ENCODE peak calls at places on chromosomes 6 and 20, in eight cellular contexts. One of them, this sample, is unnamed.

GRCh38 chr20:13333793-13334192 is 112.7 kb downstream of the ISM1 start:
- DNase-seq in NCI-H748 treated with DMSO at 0.1 percent for 48 hours: peak; percentile 81
- DNase-seq in stimulated activated naive CD8-positive, alpha-beta T cell treated with anti-CD3 and anti-CD28 coated beads, Interleukin-15, amount 100 ng/mL, for 72 hours: no peak
- DNase-seq in activated CD8-positive, alpha-beta memory T cell treated with anti-CD3 and anti-CD28 coated beads, Interleukin-2, amount 50 U/mL, for 48 hours: no peak
- DNase-seq in posterior cingulate gyrus: no peak
- DNase-seq in fibroblast of pulmonary artery: peak; percentile 26
- DNase-seq in endothelial cell: no peak
- DNase-seq in activated naive CD4-positive, alpha-beta T cell treated with anti-CD3 and anti-CD28 coated beads, Interleukin-2, amount 10 ng/mL, durations not matched to agents 7 days and 5 days: no peak
- DNase-seq in this sample: no peak

GRCh38 chr6:20744911-20745557 is 210.8 kb downstream of the CDKAL1 start:
- DNase-seq in NCI-H748 treated with DMSO at 0.1 percent for 48 hours: peak; percentile 28
- DNase-seq in stimulated activated naive CD8-positive, alpha-beta T cell treated with anti-CD3 and anti-CD28 coated beads, Interleukin-15, amount 100 ng/mL, for 72 hours: no peak
- DNase-seq in activated CD8-positive, alpha-beta memory T cell treated with anti-CD3 and anti-CD28 coated beads, Interleukin-2, amount 50 U/mL, for 48 hours: no peak
- DNase-seq in posterior cingulate gyrus: no peak
- DNase-seq in fibroblast of pulmonary artery: no peak
- DNase-seq in endothelial cell: no peak
- DNase-seq in activated naive CD4-positive, alpha-beta T cell treated with anti-CD3 and anti-CD28 coated beads, Interleukin-2, amount 10 ng/mL, durations not matched to agents 7 days and 5 days: no peak
- DNase-seq in this sample: no peak

GRCh38 chr6:22784611-22785010 is 215.2 kb downstream of the HDGFL1 start:
- DNase-seq in NCI-H748 treated with DMSO at 0.1 percent for 48 hours: no peak
- DNase-seq in stimulated activated naive CD8-positive, alpha-beta T cell treated with anti-CD3 and anti-CD28 coated beads, Interleukin-15, amount 100 ng/mL, for 72 hours: no peak
- DNase-seq in activated CD8-positive, alpha-beta memory T cell treated with anti-CD3 and anti-CD28 coated beads, Interleukin-2, amount 50 U/mL, for 48 hours: no peak
- DNase-seq in posterior cingulate gyrus: peak; percentile 85
- DNase-seq in fibroblast of pulmonary artery: peak; percentile 44
- DNase-seq in endothelial cell: no peak
- DNase-seq in activated naive CD4-positive, alpha-beta T cell treated with anti-CD3 and anti-CD28 coated beads, Interleukin-2, amount 10 ng/mL, durations not matched to agents 7 days and 5 days: no peak
- DNase-seq in this sample: no peak

GRCh38 chr6:27297857-27298730 is 14.0 kb downstream of the POM121L2 start:
- DNase-seq in NCI-H748 treated with DMSO at 0.1 percent for 48 hours: peak; percentile 63
- DNase-seq in stimulated activated naive CD8-positive, alpha-beta T cell treated with anti-CD3 and anti-CD28 coated beads, Interleukin-15, amount 100 ng/mL, for 72 hours: no peak
- DNase-seq in activated CD8-positive, alpha-beta memory T cell treated with anti-CD3 and anti-CD28 coated beads, Interleukin-2, amount 50 U/mL, for 48 hours: peak; percentile 71
- DNase-seq in posterior cingulate gyrus: no peak
- DNase-seq in fibroblast of pulmonary artery: peak; percentile 55
- DNase-seq in endothelial cell: peak; percentile 66
- DNase-seq in activated naive CD4-positive, alpha-beta T cell treated with anti-CD3 and anti-CD28 coated beads, Interleukin-2, amount 10 ng/mL, durations not matched to agents 7 days and 5 days: no peak
- DNase-seq in this sample: no peak

GRCh38 chr6:90175627-90176538 is 120.8 kb downstream of the BACH2 start:
- DNase-seq in NCI-H748 treated with DMSO at 0.1 percent for 48 hours: no peak
- DNase-seq in stimulated activated naive CD8-positive, alpha-beta T cell treated with anti-CD3 and anti-CD28 coated beads, Interleukin-15, amount 100 ng/mL, for 72 hours: peak; percentile 55
- DNase-seq in activated CD8-positive, alpha-beta memory T cell treated with anti-CD3 and anti-CD28 coated beads, Interleukin-2, amount 50 U/mL, for 48 hours: peak; percentile 81
- DNase-seq in posterior cingulate gyrus: no peak
- DNase-seq in fibroblast of pulmonary artery: no peak
- DNase-seq in endothelial cell: no peak
- DNase-seq in activated naive CD4-positive, alpha-beta T cell treated with anti-CD3 and anti-CD28 coated beads, Interleukin-2, amount 10 ng/mL, durations not matched to agents 7 days and 5 days: peak; percentile 59
- DNase-seq in this sample: no peak

GRCh38 chr20:43843965-43844660 is 70.5 kb upstream of the TOX2 start:
- DNase-seq in NCI-H748 treated with DMSO at 0.1 percent for 48 hours: no peak
- DNase-seq in stimulated activated naive CD8-positive, alpha-beta T cell treated with anti-CD3 and anti-CD28 coated beads, Interleukin-15, amount 100 ng/mL, for 72 hours: no peak
- DNase-seq in activated CD8-positive, alpha-beta memory T cell treated with anti-CD3 and anti-CD28 coated beads, Interleukin-2, amount 50 U/mL, for 48 hours: peak; percentile 42
- DNase-seq in posterior cingulate gyrus: no peak
- DNase-seq in fibroblast of pulmonary artery: no peak
- DNase-seq in endothelial cell: no peak
- DNase-seq in activated naive CD4-positive, alpha-beta T cell treated with anti-CD3 and anti-CD28 coated beads, Interleukin-2, amount 10 ng/mL, durations not matched to agents 7 days and 5 days: no peak
- DNase-seq in this sample: no peak

GRCh38 chr6:16739329-16739801 is 21.9 kb downstream of the ATXN1 start:
- DNase-seq in NCI-H748 treated with DMSO at 0.1 percent for 48 hours: no peak
- DNase-seq in stimulated activated naive CD8-positive, alpha-beta T cell treated with anti-CD3 and anti-CD28 coated beads, Interleukin-15, amount 100 ng/mL, for 72 hours: no peak
- DNase-seq in activated CD8-positive, alpha-beta memory T cell treated with anti-CD3 and anti-CD28 coated beads, Interleukin-2, amount 50 U/mL, for 48 hours: no peak
- DNase-seq in posterior cingulate gyrus: no peak
- DNase-seq in fibroblast of pulmonary artery: no peak
- DNase-seq in endothelial cell: no peak
- DNase-seq in activated naive CD4-positive, alpha-beta T cell treated with anti-CD3 and anti-CD28 coated beads, Interleukin-2, amount 10 ng/mL, durations not matched to agents 7 days and 5 days: no peak
- DNase-seq in this sample: no peak

GRCh38 chr6:170130201-170130621 is 160.7 kb downstream of the DLL1 start:
- DNase-seq in NCI-H748 treated with DMSO at 0.1 percent for 48 hours: no peak
- DNase-seq in stimulated activated naive CD8-positive, alpha-beta T cell treated with anti-CD3 and anti-CD28 coated beads, Interleukin-15, amount 100 ng/mL, for 72 hours: no peak
- DNase-seq in activated CD8-positive, alpha-beta memory T cell treated with anti-CD3 and anti-CD28 coated beads, Interleukin-2, amount 50 U/mL, for 48 hours: peak; percentile 32
- DNase-seq in posterior cingulate gyrus: no peak
- DNase-seq in fibroblast of pulmonary artery: no peak
- DNase-seq in endothelial cell: no peak
- DNase-seq in activated naive CD4-positive, alpha-beta T cell treated with anti-CD3 and anti-CD28 coated beads, Interleukin-2, amount 10 ng/mL, durations not matched to agents 7 days and 5 days: peak; percentile 8
- DNase-seq in this sample: peak; percentile 65

GRCh38 chr6:46186583-46186982 is 15.8 kb upstream of the ENPP5 start:
- DNase-seq in NCI-H748 treated with DMSO at 0.1 percent for 48 hours: no peak
- DNase-seq in stimulated activated naive CD8-positive, alpha-beta T cell treated with anti-CD3 and anti-CD28 coated beads, Interleukin-15, amount 100 ng/mL, for 72 hours: no peak
- DNase-seq in activated CD8-positive, alpha-beta memory T cell treated with anti-CD3 and anti-CD28 coated beads, Interleukin-2, amount 50 U/mL, for 48 hours: no peak
- DNase-seq in posterior cingulate gyrus: no peak
- DNase-seq in fibroblast of pulmonary artery: no peak
- DNase-seq in endothelial cell: no peak
- DNase-seq in activated naive CD4-positive, alpha-beta T cell treated with anti-CD3 and anti-CD28 coated beads, Interleukin-2, amount 10 ng/mL, durations not matched to agents 7 days and 5 days: no peak
- DNase-seq in this sample: no peak

GRCh38 chr6:143743256-143744166 is 65.7 kb downstream of the PHACTR2 start:
- DNase-seq in NCI-H748 treated with DMSO at 0.1 percent for 48 hours: no peak
- DNase-seq in stimulated activated naive CD8-positive, alpha-beta T cell treated with anti-CD3 and anti-CD28 coated beads, Interleukin-15, amount 100 ng/mL, for 72 hours: no peak
- DNase-seq in activated CD8-positive, alpha-beta memory T cell treated with anti-CD3 and anti-CD28 coated beads, Interleukin-2, amount 50 U/mL, for 48 hours: no peak
- DNase-seq in posterior cingulate gyrus: no peak
- DNase-seq in fibroblast of pulmonary artery: peak; percentile 31
- DNase-seq in endothelial cell: no peak
- DNase-seq in activated naive CD4-positive, alpha-beta T cell treated with anti-CD3 and anti-CD28 coated beads, Interleukin-2, amount 10 ng/mL, durations not matched to agents 7 days and 5 days: no peak
- DNase-seq in this sample: no peak

GRCh38 chr6:81979329-81979728 is 226.8 kb upstream of the TENT5A start:
- DNase-seq in NCI-H748 treated with DMSO at 0.1 percent for 48 hours: no peak
- DNase-seq in stimulated activated naive CD8-positive, alpha-beta T cell treated with anti-CD3 and anti-CD28 coated beads, Interleukin-15, amount 100 ng/mL, for 72 hours: no peak
- DNase-seq in activated CD8-positive, alpha-beta memory T cell treated with anti-CD3 and anti-CD28 coated beads, Interleukin-2, amount 50 U/mL, for 48 hours: no peak
- DNase-seq in posterior cingulate gyrus: no peak
- DNase-seq in fibroblast of pulmonary artery: no peak
- DNase-seq in endothelial cell: no peak
- DNase-seq in activated naive CD4-positive, alpha-beta T cell treated with anti-CD3 and anti-CD28 coated beads, Interleukin-2, amount 10 ng/mL, durations not matched to agents 7 days and 5 days: no peak
- DNase-seq in this sample: no peak

GRCh38 chr6:28105286-28105685 is 19.1 kb upstream of the ZSCAN16 start:
- DNase-seq in NCI-H748 treated with DMSO at 0.1 percent for 48 hours: peak; percentile 58
- DNase-seq in stimulated activated naive CD8-positive, alpha-beta T cell treated with anti-CD3 and anti-CD28 coated beads, Interleukin-15, amount 100 ng/mL, for 72 hours: no peak
- DNase-seq in activated CD8-positive, alpha-beta memory T cell treated with anti-CD3 and anti-CD28 coated beads, Interleukin-2, amount 50 U/mL, for 48 hours: no peak
- DNase-seq in posterior cingulate gyrus: no peak
- DNase-seq in fibroblast of pulmonary artery: peak; percentile 16
- DNase-seq in endothelial cell: no peak
- DNase-seq in activated naive CD4-positive, alpha-beta T cell treated with anti-CD3 and anti-CD28 coated beads, Interleukin-2, amount 10 ng/mL, durations not matched to agents 7 days and 5 days: no peak
- DNase-seq in this sample: no peak

GRCh38 chr20:19849341-19850189 is 91.5 kb downstream of the RIN2 start:
- DNase-seq in NCI-H748 treated with DMSO at 0.1 percent for 48 hours: no peak
- DNase-seq in stimulated activated naive CD8-positive, alpha-beta T cell treated with anti-CD3 and anti-CD28 coated beads, Interleukin-15, amount 100 ng/mL, for 72 hours: no peak
- DNase-seq in activated CD8-positive, alpha-beta memory T cell treated with anti-CD3 and anti-CD28 coated beads, Interleukin-2, amount 50 U/mL, for 48 hours: no peak
- DNase-seq in posterior cingulate gyrus: peak; percentile 90
- DNase-seq in fibroblast of pulmonary artery: peak; percentile 46
- DNase-seq in endothelial cell: no peak
- DNase-seq in activated naive CD4-positive, alpha-beta T cell treated with anti-CD3 and anti-CD28 coated beads, Interleukin-2, amount 10 ng/mL, durations not matched to agents 7 days and 5 days: no peak
- DNase-seq in this sample: no peak

GRCh38 chr6:81465859-81466258 is 286.6 kb downstream of the TENT5A start:
- DNase-seq in NCI-H748 treated with DMSO at 0.1 percent for 48 hours: peak; percentile 20
- DNase-seq in stimulated activated naive CD8-positive, alpha-beta T cell treated with anti-CD3 and anti-CD28 coated beads, Interleukin-15, amount 100 ng/mL, for 72 hours: no peak
- DNase-seq in activated CD8-positive, alpha-beta memory T cell treated with anti-CD3 and anti-CD28 coated beads, Interleukin-2, amount 50 U/mL, for 48 hours: no peak
- DNase-seq in posterior cingulate gyrus: no peak
- DNase-seq in fibroblast of pulmonary artery: peak; percentile 52
- DNase-seq in endothelial cell: peak; percentile 23
- DNase-seq in activated naive CD4-positive, alpha-beta T cell treated with anti-CD3 and anti-CD28 coated beads, Interleukin-2, amount 10 ng/mL, durations not matched to agents 7 days and 5 days: no peak
- DNase-seq in this sample: no peak

GRCh38 chr20:53865905-53866786 is 204.2 kb downstream of the BCAS1 start:
- DNase-seq in NCI-H748 treated with DMSO at 0.1 percent for 48 hours: no peak
- DNase-seq in stimulated activated naive CD8-positive, alpha-beta T cell treated with anti-CD3 and anti-CD28 coated beads, Interleukin-15, amount 100 ng/mL, for 72 hours: no peak
- DNase-seq in activated CD8-positive, alpha-beta memory T cell treated with anti-CD3 and anti-CD28 coated beads, Interleukin-2, amount 50 U/mL, for 48 hours: no peak
- DNase-seq in posterior cingulate gyrus: no peak
- DNase-seq in fibroblast of pulmonary artery: peak; percentile 67
- DNase-seq in endothelial cell: peak; percentile 14
- DNase-seq in activated naive CD4-positive, alpha-beta T cell treated with anti-CD3 and anti-CD28 coated beads, Interleukin-2, amount 10 ng/mL, durations not matched to agents 7 days and 5 days: no peak
- DNase-seq in this sample: no peak

GRCh38 chr6:35984701-35985100 is 39.7 kb downstream of the SLC26A8 start:
- DNase-seq in NCI-H748 treated with DMSO at 0.1 percent for 48 hours: no peak
- DNase-seq in stimulated activated naive CD8-positive, alpha-beta T cell treated with anti-CD3 and anti-CD28 coated beads, Interleukin-15, amount 100 ng/mL, for 72 hours: no peak
- DNase-seq in activated CD8-positive, alpha-beta memory T cell treated with anti-CD3 and anti-CD28 coated beads, Interleukin-2, amount 50 U/mL, for 48 hours: no peak
- DNase-seq in posterior cingulate gyrus: no peak
- DNase-seq in fibroblast of pulmonary artery: no peak
- DNase-seq in endothelial cell: no peak
- DNase-seq in activated naive CD4-positive, alpha-beta T cell treated with anti-CD3 and anti-CD28 coated beads, Interleukin-2, amount 10 ng/mL, durations not matched to agents 7 days and 5 days: no peak
- DNase-seq in this sample: no peak

GRCh38 chr20:44405246-44405645 is 49.7 kb downstream of the HNF4A start:
- DNase-seq in NCI-H748 treated with DMSO at 0.1 percent for 48 hours: no peak
- DNase-seq in stimulated activated naive CD8-positive, alpha-beta T cell treated with anti-CD3 and anti-CD28 coated beads, Interleukin-15, amount 100 ng/mL, for 72 hours: no peak
- DNase-seq in activated CD8-positive, alpha-beta memory T cell treated with anti-CD3 and anti-CD28 coated beads, Interleukin-2, amount 50 U/mL, for 48 hours: no peak
- DNase-seq in posterior cingulate gyrus: no peak
- DNase-seq in fibroblast of pulmonary artery: no peak
- DNase-seq in endothelial cell: no peak
- DNase-seq in activated naive CD4-positive, alpha-beta T cell treated with anti-CD3 and anti-CD28 coated beads, Interleukin-2, amount 10 ng/mL, durations not matched to agents 7 days and 5 days: no peak
- DNase-seq in this sample: no peak

GRCh38 chr6:136920216-136920857 is 1.8 kb upstream of the SLC35D3 start:
- DNase-seq in NCI-H748 treated with DMSO at 0.1 percent for 48 hours: no peak
- DNase-seq in stimulated activated naive CD8-positive, alpha-beta T cell treated with anti-CD3 and anti-CD28 coated beads, Interleukin-15, amount 100 ng/mL, for 72 hours: no peak
- DNase-seq in activated CD8-positive, alpha-beta memory T cell treated with anti-CD3 and anti-CD28 coated beads, Interleukin-2, amount 50 U/mL, for 48 hours: no peak
- DNase-seq in posterior cingulate gyrus: no peak
- DNase-seq in fibroblast of pulmonary artery: no peak
- DNase-seq in endothelial cell: no peak
- DNase-seq in activated naive CD4-positive, alpha-beta T cell treated with anti-CD3 and anti-CD28 coated beads, Interleukin-2, amount 10 ng/mL, durations not matched to agents 7 days and 5 days: no peak
- DNase-seq in this sample: no peak

GRCh38 chr6:137800749-137801148 is 66.3 kb upstream of the TNFAIP3 start:
- DNase-seq in NCI-H748 treated with DMSO at 0.1 percent for 48 hours: no peak
- DNase-seq in stimulated activated naive CD8-positive, alpha-beta T cell treated with anti-CD3 and anti-CD28 coated beads, Interleukin-15, amount 100 ng/mL, for 72 hours: no peak
- DNase-seq in activated CD8-positive, alpha-beta memory T cell treated with anti-CD3 and anti-CD28 coated beads, Interleukin-2, amount 50 U/mL, for 48 hours: no peak
- DNase-seq in posterior cingulate gyrus: no peak
- DNase-seq in fibroblast of pulmonary artery: no peak
- DNase-seq in endothelial cell: no peak
- DNase-seq in activated naive CD4-positive, alpha-beta T cell treated with anti-CD3 and anti-CD28 coated beads, Interleukin-2, amount 10 ng/mL, durations not matched to agents 7 days and 5 days: no peak
- DNase-seq in this sample: no peak

GRCh38 chr6:52725530-52726192 is 37.6 kb downstream of the GSTA2 start:
- DNase-seq in NCI-H748 treated with DMSO at 0.1 percent for 48 hours: peak; percentile 85
- DNase-seq in stimulated activated naive CD8-positive, alpha-beta T cell treated with anti-CD3 and anti-CD28 coated beads, Interleukin-15, amount 100 ng/mL, for 72 hours: no peak
- DNase-seq in activated CD8-positive, alpha-beta memory T cell treated with anti-CD3 and anti-CD28 coated beads, Interleukin-2, amount 50 U/mL, for 48 hours: no peak
- DNase-seq in posterior cingulate gyrus: no peak
- DNase-seq in fibroblast of pulmonary artery: peak; percentile 7
- DNase-seq in endothelial cell: no peak
- DNase-seq in activated naive CD4-positive, alpha-beta T cell treated with anti-CD3 and anti-CD28 coated beads, Interleukin-2, amount 10 ng/mL, durations not matched to agents 7 days and 5 days: no peak
- DNase-seq in this sample: no peak

GRCh38 chr6:3139090-3139903 is 18.0 kb downstream of the TUBB2A start:
- DNase-seq in NCI-H748 treated with DMSO at 0.1 percent for 48 hours: peak; percentile 81
- DNase-seq in stimulated activated naive CD8-positive, alpha-beta T cell treated with anti-CD3 and anti-CD28 coated beads, Interleukin-15, amount 100 ng/mL, for 72 hours: no peak
- DNase-seq in activated CD8-positive, alpha-beta memory T cell treated with anti-CD3 and anti-CD28 coated beads, Interleukin-2, amount 50 U/mL, for 48 hours: no peak
- DNase-seq in posterior cingulate gyrus: peak; percentile 88
- DNase-seq in fibroblast of pulmonary artery: peak; percentile 44
- DNase-seq in endothelial cell: peak; percentile 25
- DNase-seq in activated naive CD4-positive, alpha-beta T cell treated with anti-CD3 and anti-CD28 coated beads, Interleukin-2, amount 10 ng/mL, durations not matched to agents 7 days and 5 days: no peak
- DNase-seq in this sample: no peak

GRCh38 chr6:41647061-41647511 is 8.8 kb downstream of the MDFI start:
- DNase-seq in NCI-H748 treated with DMSO at 0.1 percent for 48 hours: no peak
- DNase-seq in stimulated activated naive CD8-positive, alpha-beta T cell treated with anti-CD3 and anti-CD28 coated beads, Interleukin-15, amount 100 ng/mL, for 72 hours: no peak
- DNase-seq in activated CD8-positive, alpha-beta memory T cell treated with anti-CD3 and anti-CD28 coated beads, Interleukin-2, amount 50 U/mL, for 48 hours: no peak
- DNase-seq in posterior cingulate gyrus: peak; percentile 56
- DNase-seq in fibroblast of pulmonary artery: no peak
- DNase-seq in endothelial cell: no peak
- DNase-seq in activated naive CD4-positive, alpha-beta T cell treated with anti-CD3 and anti-CD28 coated beads, Interleukin-2, amount 10 ng/mL, durations not matched to agents 7 days and 5 days: no peak
- DNase-seq in this sample: no peak

GRCh38 chr20:11432407-11432806 is 485.3 kb upstream of the BTBD3 start:
- DNase-seq in NCI-H748 treated with DMSO at 0.1 percent for 48 hours: no peak
- DNase-seq in stimulated activated naive CD8-positive, alpha-beta T cell treated with anti-CD3 and anti-CD28 coated beads, Interleukin-15, amount 100 ng/mL, for 72 hours: no peak
- DNase-seq in activated CD8-positive, alpha-beta memory T cell treated with anti-CD3 and anti-CD28 coated beads, Interleukin-2, amount 50 U/mL, for 48 hours: no peak
- DNase-seq in posterior cingulate gyrus: no peak
- DNase-seq in fibroblast of pulmonary artery: peak; percentile 81
- DNase-seq in endothelial cell: no peak
- DNase-seq in activated naive CD4-positive, alpha-beta T cell treated with anti-CD3 and anti-CD28 coated beads, Interleukin-2, amount 10 ng/mL, durations not matched to agents 7 days and 5 days: no peak
- DNase-seq in this sample: no peak

GRCh38 chr20:19008497-19008896 is 194.9 kb downstream of the SCP2D1 start:
- DNase-seq in NCI-H748 treated with DMSO at 0.1 percent for 48 hours: no peak
- DNase-seq in stimulated activated naive CD8-positive, alpha-beta T cell treated with anti-CD3 and anti-CD28 coated beads, Interleukin-15, amount 100 ng/mL, for 72 hours: no peak
- DNase-seq in activated CD8-positive, alpha-beta memory T cell treated with anti-CD3 and anti-CD28 coated beads, Interleukin-2, amount 50 U/mL, for 48 hours: no peak
- DNase-seq in posterior cingulate gyrus: peak; percentile 52
- DNase-seq in fibroblast of pulmonary artery: no peak
- DNase-seq in endothelial cell: no peak
- DNase-seq in activated naive CD4-positive, alpha-beta T cell treated with anti-CD3 and anti-CD28 coated beads, Interleukin-2, amount 10 ng/mL, durations not matched to agents 7 days and 5 days: no peak
- DNase-seq in this sample: no peak

GRCh38 chr6:107539409-107539808 is 49.5 kb downstream of the SOBP start:
- DNase-seq in NCI-H748 treated with DMSO at 0.1 percent for 48 hours: peak; percentile 76
- DNase-seq in stimulated activated naive CD8-positive, alpha-beta T cell treated with anti-CD3 and anti-CD28 coated beads, Interleukin-15, amount 100 ng/mL, for 72 hours: no peak
- DNase-seq in activated CD8-positive, alpha-beta memory T cell treated with anti-CD3 and anti-CD28 coated beads, Interleukin-2, amount 50 U/mL, for 48 hours: no peak
- DNase-seq in posterior cingulate gyrus: no peak
- DNase-seq in fibroblast of pulmonary artery: no peak
- DNase-seq in endothelial cell: no peak
- DNase-seq in activated naive CD4-positive, alpha-beta T cell treated with anti-CD3 and anti-CD28 coated beads, Interleukin-2, amount 10 ng/mL, durations not matched to agents 7 days and 5 days: no peak
- DNase-seq in this sample: no peak

GRCh38 chr20:59752101-59752586 is 147.8 kb downstream of the PHACTR3 start:
- DNase-seq in NCI-H748 treated with DMSO at 0.1 percent for 48 hours: no peak
- DNase-seq in stimulated activated naive CD8-positive, alpha-beta T cell treated with anti-CD3 and anti-CD28 coated beads, Interleukin-15, amount 100 ng/mL, for 72 hours: no peak
- DNase-seq in activated CD8-positive, alpha-beta memory T cell treated with anti-CD3 and anti-CD28 coated beads, Interleukin-2, amount 50 U/mL, for 48 hours: no peak
- DNase-seq in posterior cingulate gyrus: no peak
- DNase-seq in fibroblast of pulmonary artery: no peak
- DNase-seq in endothelial cell: no peak
- DNase-seq in activated naive CD4-positive, alpha-beta T cell treated with anti-CD3 and anti-CD28 coated beads, Interleukin-2, amount 10 ng/mL, durations not matched to agents 7 days and 5 days: no peak
- DNase-seq in this sample: no peak

GRCh38 chr6:121682666-121683065 is 247.2 kb downstream of the GJA1 start:
- DNase-seq in NCI-H748 treated with DMSO at 0.1 percent for 48 hours: no peak
- DNase-seq in stimulated activated naive CD8-positive, alpha-beta T cell treated with anti-CD3 and anti-CD28 coated beads, Interleukin-15, amount 100 ng/mL, for 72 hours: no peak
- DNase-seq in activated CD8-positive, alpha-beta memory T cell treated with anti-CD3 and anti-CD28 coated beads, Interleukin-2, amount 50 U/mL, for 48 hours: no peak
- DNase-seq in posterior cingulate gyrus: no peak
- DNase-seq in fibroblast of pulmonary artery: no peak
- DNase-seq in endothelial cell: no peak
- DNase-seq in activated naive CD4-positive, alpha-beta T cell treated with anti-CD3 and anti-CD28 coated beads, Interleukin-2, amount 10 ng/mL, durations not matched to agents 7 days and 5 days: no peak
- DNase-seq in this sample: no peak

GRCh38 chr6:104958720-104959452 is 2.0 kb downstream of the LIN28B start:
- DNase-seq in NCI-H748 treated with DMSO at 0.1 percent for 48 hours: peak; percentile 37
- DNase-seq in stimulated activated naive CD8-positive, alpha-beta T cell treated with anti-CD3 and anti-CD28 coated beads, Interleukin-15, amount 100 ng/mL, for 72 hours: no peak
- DNase-seq in activated CD8-positive, alpha-beta memory T cell treated with anti-CD3 and anti-CD28 coated beads, Interleukin-2, amount 50 U/mL, for 48 hours: no peak
- DNase-seq in posterior cingulate gyrus: no peak
- DNase-seq in fibroblast of pulmonary artery: no peak
- DNase-seq in endothelial cell: no peak
- DNase-seq in activated naive CD4-positive, alpha-beta T cell treated with anti-CD3 and anti-CD28 coated beads, Interleukin-2, amount 10 ng/mL, durations not matched to agents 7 days and 5 days: no peak
- DNase-seq in this sample: no peak

GRCh38 chr6:12717356-12717755 is 789 bp downstream of the PHACTR1 start:
- DNase-seq in NCI-H748 treated with DMSO at 0.1 percent for 48 hours: peak; percentile 54
- DNase-seq in stimulated activated naive CD8-positive, alpha-beta T cell treated with anti-CD3 and anti-CD28 coated beads, Interleukin-15, amount 100 ng/mL, for 72 hours: no peak
- DNase-seq in activated CD8-positive, alpha-beta memory T cell treated with anti-CD3 and anti-CD28 coated beads, Interleukin-2, amount 50 U/mL, for 48 hours: no peak
- DNase-seq in posterior cingulate gyrus: peak; percentile 78
- DNase-seq in fibroblast of pulmonary artery: no peak
- DNase-seq in endothelial cell: no peak
- DNase-seq in activated naive CD4-positive, alpha-beta T cell treated with anti-CD3 and anti-CD28 coated beads, Interleukin-2, amount 10 ng/mL, durations not matched to agents 7 days and 5 days: no peak
- DNase-seq in this sample: no peak

GRCh38 chr6:111884068-111884467 is 10.8 kb upstream of the FYN start:
- DNase-seq in NCI-H748 treated with DMSO at 0.1 percent for 48 hours: no peak
- DNase-seq in stimulated activated naive CD8-positive, alpha-beta T cell treated with anti-CD3 and anti-CD28 coated beads, Interleukin-15, amount 100 ng/mL, for 72 hours: no peak
- DNase-seq in activated CD8-positive, alpha-beta memory T cell treated with anti-CD3 and anti-CD28 coated beads, Interleukin-2, amount 50 U/mL, for 48 hours: no peak
- DNase-seq in posterior cingulate gyrus: no peak
- DNase-seq in fibroblast of pulmonary artery: no peak
- DNase-seq in endothelial cell: no peak
- DNase-seq in activated naive CD4-positive, alpha-beta T cell treated with anti-CD3 and anti-CD28 coated beads, Interleukin-2, amount 10 ng/mL, durations not matched to agents 7 days and 5 days: no peak
- DNase-seq in this sample: no peak

GRCh38 chr6:63709148-63709547 is 73.5 kb downstream of the PHF3 start:
- DNase-seq in NCI-H748 treated with DMSO at 0.1 percent for 48 hours: no peak
- DNase-seq in stimulated activated naive CD8-positive, alpha-beta T cell treated with anti-CD3 and anti-CD28 coated beads, Interleukin-15, amount 100 ng/mL, for 72 hours: no peak
- DNase-seq in activated CD8-positive, alpha-beta memory T cell treated with anti-CD3 and anti-CD28 coated beads, Interleukin-2, amount 50 U/mL, for 48 hours: no peak
- DNase-seq in posterior cingulate gyrus: no peak
- DNase-seq in fibroblast of pulmonary artery: no peak
- DNase-seq in endothelial cell: no peak
- DNase-seq in activated naive CD4-positive, alpha-beta T cell treated with anti-CD3 and anti-CD28 coated beads, Interleukin-2, amount 10 ng/mL, durations not matched to agents 7 days and 5 days: no peak
- DNase-seq in this sample: no peak

GRCh38 chr20:56373942-56374341 is 15.2 kb downstream of the FAM210B start:
- DNase-seq in NCI-H748 treated with DMSO at 0.1 percent for 48 hours: no peak
- DNase-seq in stimulated activated naive CD8-positive, alpha-beta T cell treated with anti-CD3 and anti-CD28 coated beads, Interleukin-15, amount 100 ng/mL, for 72 hours: no peak
- DNase-seq in activated CD8-positive, alpha-beta memory T cell treated with anti-CD3 and anti-CD28 coated beads, Interleukin-2, amount 50 U/mL, for 48 hours: no peak
- DNase-seq in posterior cingulate gyrus: no peak
- DNase-seq in fibroblast of pulmonary artery: peak; percentile 97
- DNase-seq in endothelial cell: no peak
- DNase-seq in activated naive CD4-positive, alpha-beta T cell treated with anti-CD3 and anti-CD28 coated beads, Interleukin-2, amount 10 ng/mL, durations not matched to agents 7 days and 5 days: no peak
- DNase-seq in this sample: no peak

This sample was measured in type B pancreatic cell.